ENCODE peak calls at places on chromosome 18, in nine cellular contexts. C is GM12865, N is MG63, V is RWPE2, P is kidney epithelial cell, E is tibial nerve, B is neural progenitor cell, Z is AG10803, U is epithelial cell of esophagus. W is an unnamed sample.

GRCh38 chr18:61167902-61168301 is 165.3 kb upstream of the CDH20 start:
- DNase-seq in Z (no peak), B (no peak), U (no peak), N (no peak), E (no peak), C (no peak), P (no peak), V (no peak), W (no peak)

GRCh38 chr18:29225351-29225750 is 1048.4 kb upstream of the CDH2 start:
- DNase-seq in E (no peak), C (no peak), V (no peak), U (no peak), P (no peak), N (no peak), B (no peak), Z (peak; percentile 10), W (no peak)

GRCh38 chr18:23689616-23690504 is 607 bp downstream of the LAMA3 start:
- DNase-seq in V (peak; percentile 57), Z (no peak), E (no peak), P (no peak), C (no peak), N (no peak), U (no peak), B (peak; percentile 25), W (peak; percentile 18)

GRCh38 chr18:3453540-3454364 is 3.8 kb downstream of the TGIF1 start:
- DNase-seq in C (peak; percentile 37), N (peak; percentile 75), B (peak; percentile 77), V (no peak), P (no peak), E (peak; percentile 68), U (peak; percentile 97), Z (peak; percentile 99), W (peak; percentile 20)

GRCh38 chr18:6543330-6543908 is 128.7 kb upstream of the L3MBTL4 start:
- DNase-seq in Z (peak; percentile 40), P (no peak), E (no peak), U (peak; percentile 21), V (no peak), B (peak; percentile 42), N (no peak), C (peak; percentile 12), W (no peak)

GRCh38 chr18:45276878-45277277 is 338.4 kb upstream of the SLC14A2 start:
- DNase-seq in C (no peak), U (no peak), P (no peak), N (no peak), V (no peak), Z (no peak), B (no peak), E (no peak), W (no peak)

GRCh38 chr18:47696870-47697269 is 233.6 kb downstream of the SMAD2 start:
- DNase-seq in Z (no peak), E (no peak), P (no peak), N (no peak), U (no peak), V (no peak), B (no peak), C (no peak), W (no peak)

GRCh38 chr18:49880656-49881055 is 67.3 kb upstream of the ACAA2 start:
- DNase-seq in E (no peak), P (no peak), C (no peak), B (no peak), N (no peak), Z (no peak), U (no peak), V (no peak), W (no peak)

GRCh38 chr18:23872701-23873550 is 141.6 kb upstream of the TTC39C start:
- DNase-seq in U (peak; percentile 99), V (peak; percentile 98), B (no peak), C (no peak), E (no peak), N (no peak), P (no peak), Z (no peak), W (no peak)

GRCh38 chr18:37006742-37007141 is 177.8 kb downstream of the KIAA1328 start:
- DNase-seq in N (no peak), E (no peak), Z (no peak), C (peak; percentile 54), B (no peak), V (no peak), U (peak; percentile 34), P (no peak), W (no peak)

GRCh38 chr18:43277164-43277600 is at the start of gene SYT4:
- DNase-seq in B (peak; percentile 88), Z (peak; percentile 33), N (peak; percentile 9), C (peak; percentile 2), V (peak; percentile 29), P (peak; percentile 32), U (peak; percentile 66), E (peak; percentile 24), W (peak; percentile 13)

GRCh38 chr18:50973367-50974126 is 5.7 kb downstream of the ELAC1 start:
- DNase-seq in N (no peak), C (no peak), U (peak; percentile 93), B (no peak), Z (peak; percentile 57), P (no peak), E (no peak), V (no peak), W (no peak)

GRCh38 chr18:40582105-40582504 is 1372.9 kb upstream of the PIK3C3 start:
- DNase-seq in E (no peak), U (no peak), C (no peak), N (no peak), Z (no peak), V (no peak), P (no peak), B (no peak), W (no peak)

GRCh38 chr18:32425466-32425865 is 45.2 kb downstream of the GAREM1 start:
- DNase-seq in U (peak; percentile 53), E (no peak), C (no peak), V (no peak), P (peak; percentile 23), Z (peak; percentile 3), N (no peak), B (no peak), W (no peak)

GRCh38 chr18:22165049-22165602 is 4.3 kb upstream of the GATA6 start:
- DNase-seq in P (no peak), Z (no peak), N (no peak), B (peak; percentile 69), U (no peak), C (no peak), E (no peak), V (no peak), W (no peak)

GRCh38 chr18:2921778-2922177 is 75.0 kb downstream of the EMILIN2 start:
- DNase-seq in U (no peak), N (no peak), B (no peak), P (no peak), V (no peak), Z (no peak), E (no peak), C (no peak), W (no peak)

GRCh38 chr18:59878644-59879043 is 21.2 kb upstream of the PMAIP1 start:
- DNase-seq in V (no peak), Z (no peak), N (no peak), P (no peak), B (no peak), C (peak; percentile 61), E (no peak), U (no peak), W (no peak)

GRCh38 chr18:56910237-56910636 is 236.7 kb upstream of the BOD1L2 start:
- DNase-seq in N (no peak), E (no peak), B (no peak), U (no peak), P (no peak), V (no peak), Z (no peak), C (no peak), W (no peak)
- H3K4me3 ChIP-seq in N (no peak overlapping the region), E (no peak overlapping the region), B (no peak overlapping the region), U (no peak overlapping the region), P (no peak overlapping the region), V (no peak overlapping the region), Z (no peak overlapping the region), C (no peak overlapping the region), W (no peak overlapping the region)

DNA sequence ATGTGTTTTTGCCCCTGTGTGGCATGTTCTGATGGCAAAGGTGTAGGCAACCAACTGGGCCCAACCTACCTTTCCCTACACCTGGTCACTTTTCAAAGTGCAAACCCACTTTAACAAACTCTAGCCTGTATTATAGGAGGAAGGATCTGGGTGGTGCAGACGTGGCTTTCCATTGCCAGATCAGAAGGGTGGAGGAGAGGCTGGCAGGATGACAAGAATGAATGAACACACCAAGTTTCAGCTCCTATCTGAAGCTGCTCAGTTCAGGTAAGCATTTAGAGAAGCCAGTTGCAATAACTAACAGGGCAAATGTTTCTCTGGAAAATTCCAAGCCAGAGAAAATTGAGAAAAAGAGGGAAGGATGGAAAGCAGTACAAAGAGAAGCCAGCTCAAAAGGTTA is 707 bp upstream of the SERPINB7 start:
- DNase-seq in B (no peak), V (no peak), P (no peak), Z (no peak), U (peak; percentile 53), N (no peak), C (no peak), E (no peak), W (no peak)
- H3K4me3 ChIP-seq in B (no peak overlapping the region), V (no peak overlapping the region), P (no peak overlapping the region), Z (no peak overlapping the region), U (no peak overlapping the region), N (no peak overlapping the region), C (no peak overlapping the region), E (no peak overlapping the region), W (no peak overlapping the region)

DNA sequence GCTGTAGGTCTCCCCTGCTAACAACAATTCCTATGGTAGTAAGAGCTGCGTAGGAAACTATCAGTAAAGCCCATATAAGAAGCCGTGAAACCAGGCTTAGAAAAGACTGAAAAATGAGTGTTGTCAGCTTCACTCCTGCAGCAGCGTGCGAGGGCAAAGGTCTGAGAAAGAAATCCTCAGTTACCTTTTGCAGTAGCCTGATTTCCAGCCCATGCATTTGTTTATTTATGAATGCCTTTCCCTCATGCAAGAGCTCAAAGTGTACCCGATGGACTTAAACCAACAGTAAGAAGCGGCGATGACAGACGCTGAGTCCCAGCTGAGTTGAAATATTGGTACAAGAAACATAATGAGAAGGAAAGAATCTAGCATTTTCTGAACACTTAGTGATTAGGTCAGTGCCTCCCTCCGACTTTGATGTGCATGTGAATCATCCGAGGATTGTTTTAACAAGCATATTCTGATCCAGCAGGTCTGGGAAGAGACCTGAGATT is 15.0 kb upstream of the POLI start:
- DNase-seq in E (no peak), V (no peak), Z (peak; percentile 42), N (no peak), U (peak; percentile 89), B (no peak), P (no peak), C (no peak), W (no peak)
- H3K4me3 ChIP-seq in E (no peak overlapping the region), V (no peak overlapping the region), Z (no peak overlapping the region), N (no peak overlapping the region), U (peak overlapping the region; percentile 11), B (no peak overlapping the region), P (no peak overlapping the region), C (no peak overlapping the region), W (no peak overlapping the region)

DNA sequence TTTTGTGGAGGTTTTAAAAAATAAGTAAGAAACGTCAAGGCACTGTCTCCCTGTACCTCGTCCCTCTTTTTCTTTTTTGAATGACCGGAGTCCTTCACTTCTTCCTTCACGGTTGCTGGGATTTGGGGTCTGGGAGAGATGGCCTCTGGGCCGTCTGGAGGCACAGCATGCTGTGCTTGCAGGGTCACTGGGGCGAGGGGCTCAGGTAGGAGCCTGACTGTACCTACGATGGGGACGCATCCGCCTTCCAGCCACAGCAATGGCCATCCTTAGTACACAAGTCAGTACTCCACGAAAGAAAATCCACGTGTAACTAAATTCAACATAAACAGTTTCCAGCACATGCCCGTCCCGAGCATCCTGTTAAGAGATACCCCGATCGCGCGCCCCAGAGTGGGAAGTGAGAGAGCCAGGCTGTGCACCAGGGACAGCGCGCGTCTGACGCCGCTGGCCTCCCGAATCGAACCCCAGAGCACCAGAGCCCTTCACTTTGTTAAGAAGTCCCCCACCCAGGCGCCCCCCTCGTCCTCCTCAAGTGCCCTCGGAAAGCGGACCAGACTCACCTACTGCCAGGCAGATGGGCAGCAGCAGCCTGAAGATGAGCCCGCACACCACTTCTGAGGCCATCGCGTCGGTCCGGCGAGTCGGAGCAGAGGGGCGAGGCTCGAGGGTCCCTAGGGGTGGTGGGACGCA is 1.3 kb downstream of the PIEZO2 start:
- DNase-seq in U (no peak), E (no peak), P (no peak), C (no peak), N (no peak), Z (no peak), B (no peak), V (no peak), W (no peak)
- H3K4me3 ChIP-seq in U (no peak overlapping the region), E (peak overlapping the region; percentile 65), P (peak overlapping the region; percentile 12), C (peak overlapping the region; percentile 63), N (peak overlapping the region; percentile 76), Z (peak overlapping the region; percentile 20), B (peak overlapping the region; percentile 57), V (no peak overlapping the region), W (peak overlapping the region; percentile 32)

W was measured in heart right ventricle.